ENCODE peak calls at places on chromosomes 4 and X, in nine cellular contexts. One of them, this sample, is unnamed.

GRCh38 chrX:4787971-4788370 is 1074.5 kb upstream of the PRKX start:
- DNase-seq in HEK293T: no peak
- DNase-seq in kidney tubule cell: no peak
- DNase-seq in AG04450: no peak
- DNase-seq in glutamatergic neuron: no peak
- DNase-seq in tibial nerve: no peak
- DNase-seq in NCI-H82: no peak
- DNase-seq in stimulated activated CD4-positive, alpha-beta T cell treated with anti-CD3 and anti-CD28 coated beads, Interleukin-1b, Interleukin-23, amount 100 ng/mL, for 48 hours: no peak
- DNase-seq in GM04504: no peak
- DNase-seq in this sample: no peak

GRCh38 chr4:182776376-182777058 is 140.7 kb downstream of the DCTD start:
- DNase-seq in GM04504: no peak
- DNase-seq in kidney tubule cell: no peak
- DNase-seq in HEK293T: no peak
- DNase-seq in AG04450: peak; percentile 29
- DNase-seq in NCI-H82: no peak
- DNase-seq in stimulated activated CD4-positive, alpha-beta T cell treated with anti-CD3 and anti-CD28 coated beads, Interleukin-1b, Interleukin-23, amount 100 ng/mL, for 48 hours: no peak
- DNase-seq in tibial nerve: no peak
- DNase-seq in glutamatergic neuron: no peak
- DNase-seq in this sample: no peak

GRCh38 chrX:1147641-1148515 is 64.6 kb downstream of the CRLF2 start:
- DNase-seq in GM04504: no peak
- DNase-seq in HEK293T: no peak
- DNase-seq in tibial nerve: no peak
- DNase-seq in AG04450: no peak
- DNase-seq in kidney tubule cell: no peak
- DNase-seq in glutamatergic neuron: no peak
- DNase-seq in NCI-H82: no peak
- DNase-seq in stimulated activated CD4-positive, alpha-beta T cell treated with anti-CD3 and anti-CD28 coated beads, Interleukin-1b, Interleukin-23, amount 100 ng/mL, for 48 hours: no peak
- DNase-seq in this sample: no peak

GRCh38 chr4:42736538-42736937 is 79.6 kb upstream of the ATP8A1 start:
- DNase-seq in AG04450: no peak
- DNase-seq in NCI-H82: no peak
- DNase-seq in stimulated activated CD4-positive, alpha-beta T cell treated with anti-CD3 and anti-CD28 coated beads, Interleukin-1b, Interleukin-23, amount 100 ng/mL, for 48 hours: no peak
- DNase-seq in GM04504: no peak
- DNase-seq in glutamatergic neuron: no peak
- DNase-seq in HEK293T: no peak
- DNase-seq in tibial nerve: no peak
- DNase-seq in kidney tubule cell: no peak
- DNase-seq in this sample: no peak

GRCh38 chr4:138007572-138007971 is 234.6 kb downstream of the SLC7A11 start:
- DNase-seq in glutamatergic neuron: no peak
- DNase-seq in kidney tubule cell: peak; percentile 21
- DNase-seq in AG04450: no peak
- DNase-seq in GM04504: no peak
- DNase-seq in NCI-H82: peak; percentile 2
- DNase-seq in HEK293T: peak; percentile 10
- DNase-seq in stimulated activated CD4-positive, alpha-beta T cell treated with anti-CD3 and anti-CD28 coated beads, Interleukin-1b, Interleukin-23, amount 100 ng/mL, for 48 hours: no peak
- DNase-seq in tibial nerve: no peak
- DNase-seq in this sample: peak; percentile 11

GRCh38 chr4:131207589-131207988 is 1941.5 kb upstream of the PCDH10 start:
- DNase-seq in NCI-H82: no peak
- DNase-seq in stimulated activated CD4-positive, alpha-beta T cell treated with anti-CD3 and anti-CD28 coated beads, Interleukin-1b, Interleukin-23, amount 100 ng/mL, for 48 hours: no peak
- DNase-seq in tibial nerve: no peak
- DNase-seq in kidney tubule cell: no peak
- DNase-seq in glutamatergic neuron: no peak
- DNase-seq in HEK293T: no peak
- DNase-seq in GM04504: no peak
- DNase-seq in AG04450: no peak
- DNase-seq in this sample: no peak

GRCh38 chrX:132071260-132071659 is 48.2 kb downstream of the STK26 start:
- DNase-seq in HEK293T: peak; percentile 30
- DNase-seq in stimulated activated CD4-positive, alpha-beta T cell treated with anti-CD3 and anti-CD28 coated beads, Interleukin-1b, Interleukin-23, amount 100 ng/mL, for 48 hours: no peak
- DNase-seq in kidney tubule cell: peak; percentile 22
- DNase-seq in GM04504: no peak
- DNase-seq in NCI-H82: peak; percentile 6
- DNase-seq in glutamatergic neuron: no peak
- DNase-seq in AG04450: no peak
- DNase-seq in tibial nerve: no peak
- DNase-seq in this sample: peak; percentile 14

GRCh38 chr4:40923326-40924095 is 173.8 kb downstream of the NSUN7 start:
- DNase-seq in glutamatergic neuron: no peak
- DNase-seq in GM04504: no peak
- DNase-seq in tibial nerve: no peak
- DNase-seq in kidney tubule cell: no peak
- DNase-seq in AG04450: no peak
- DNase-seq in HEK293T: no peak
- DNase-seq in NCI-H82: no peak
- DNase-seq in stimulated activated CD4-positive, alpha-beta T cell treated with anti-CD3 and anti-CD28 coated beads, Interleukin-1b, Interleukin-23, amount 100 ng/mL, for 48 hours: no peak
- DNase-seq in this sample: no peak

GRCh38 chr4:150578745-150579470 is 3.0 kb upstream of the MAB21L2 start:
- DNase-seq in kidney tubule cell: peak; percentile 30
- DNase-seq in NCI-H82: no peak
- DNase-seq in GM04504: no peak
- DNase-seq in HEK293T: peak; percentile 31
- DNase-seq in stimulated activated CD4-positive, alpha-beta T cell treated with anti-CD3 and anti-CD28 coated beads, Interleukin-1b, Interleukin-23, amount 100 ng/mL, for 48 hours: no peak
- DNase-seq in tibial nerve: no peak
- DNase-seq in AG04450: no peak
- DNase-seq in glutamatergic neuron: peak; percentile 43
- DNase-seq in this sample: no peak

GRCh38 chr4:64727960-64728359 is 318.7 kb upstream of the TECRL start:
- DNase-seq in kidney tubule cell: no peak
- DNase-seq in glutamatergic neuron: no peak
- DNase-seq in NCI-H82: no peak
- DNase-seq in AG04450: no peak
- DNase-seq in HEK293T: no peak
- DNase-seq in tibial nerve: no peak
- DNase-seq in GM04504: no peak
- DNase-seq in stimulated activated CD4-positive, alpha-beta T cell treated with anti-CD3 and anti-CD28 coated beads, Interleukin-1b, Interleukin-23, amount 100 ng/mL, for 48 hours: no peak
- DNase-seq in this sample: no peak

GRCh38 chrX:57156397-57157049 is 19.3 kb upstream of the SPIN2A start:
- DNase-seq in AG04450: no peak
- DNase-seq in kidney tubule cell: peak; percentile 39
- DNase-seq in glutamatergic neuron: peak; percentile 39
- DNase-seq in HEK293T: peak; percentile 22
- DNase-seq in tibial nerve: no peak
- DNase-seq in stimulated activated CD4-positive, alpha-beta T cell treated with anti-CD3 and anti-CD28 coated beads, Interleukin-1b, Interleukin-23, amount 100 ng/mL, for 48 hours: no peak
- DNase-seq in NCI-H82: peak; percentile 13
- DNase-seq in GM04504: no peak
- DNase-seq in this sample: peak; percentile 23

GRCh38 chr4:142406051-142406549 is 440.0 kb downstream of the INPP4B start:
- DNase-seq in HEK293T: peak; percentile 40
- DNase-seq in stimulated activated CD4-positive, alpha-beta T cell treated with anti-CD3 and anti-CD28 coated beads, Interleukin-1b, Interleukin-23, amount 100 ng/mL, for 48 hours: no peak
- DNase-seq in AG04450: no peak
- DNase-seq in NCI-H82: peak; percentile 2
- DNase-seq in GM04504: no peak
- DNase-seq in glutamatergic neuron: no peak
- DNase-seq in kidney tubule cell: peak; percentile 53
- DNase-seq in tibial nerve: no peak
- DNase-seq in this sample: no peak

GRCh38 chr4:40916880-40917279 is 167.1 kb downstream of the NSUN7 start:
- DNase-seq in stimulated activated CD4-positive, alpha-beta T cell treated with anti-CD3 and anti-CD28 coated beads, Interleukin-1b, Interleukin-23, amount 100 ng/mL, for 48 hours: peak; percentile 62
- DNase-seq in NCI-H82: peak; percentile 51
- DNase-seq in AG04450: no peak
- DNase-seq in kidney tubule cell: peak; percentile 9
- DNase-seq in GM04504: no peak
- DNase-seq in glutamatergic neuron: peak; percentile 28
- DNase-seq in tibial nerve: no peak
- DNase-seq in HEK293T: peak; percentile 55
- DNase-seq in this sample: peak; percentile 60

GRCh38 chr4:145525291-145525740 is 43.7 kb downstream of the SMAD1 start:
- DNase-seq in NCI-H82: no peak
- DNase-seq in HEK293T: no peak
- DNase-seq in kidney tubule cell: no peak
- DNase-seq in GM04504: no peak
- DNase-seq in stimulated activated CD4-positive, alpha-beta T cell treated with anti-CD3 and anti-CD28 coated beads, Interleukin-1b, Interleukin-23, amount 100 ng/mL, for 48 hours: no peak
- DNase-seq in tibial nerve: no peak
- DNase-seq in glutamatergic neuron: no peak
- DNase-seq in AG04450: peak; percentile 47
- DNase-seq in this sample: no peak

GRCh38 chr4:6695660-6696581 is 2.2 kb downstream of the S100P start:
- DNase-seq in tibial nerve: no peak
- DNase-seq in GM04504: no peak
- DNase-seq in glutamatergic neuron: no peak
- DNase-seq in kidney tubule cell: no peak
- DNase-seq in stimulated activated CD4-positive, alpha-beta T cell treated with anti-CD3 and anti-CD28 coated beads, Interleukin-1b, Interleukin-23, amount 100 ng/mL, for 48 hours: peak; percentile 38
- DNase-seq in AG04450: no peak
- DNase-seq in NCI-H82: no peak
- DNase-seq in HEK293T: no peak
- DNase-seq in this sample: no peak

GRCh38 chr4:117455088-117455487 is 369.7 kb upstream of the TRAM1L1 start:
- DNase-seq in glutamatergic neuron: no peak
- DNase-seq in GM04504: no peak
- DNase-seq in NCI-H82: no peak
- DNase-seq in kidney tubule cell: peak; percentile 33
- DNase-seq in HEK293T: no peak
- DNase-seq in AG04450: no peak
- DNase-seq in tibial nerve: no peak
- DNase-seq in stimulated activated CD4-positive, alpha-beta T cell treated with anti-CD3 and anti-CD28 coated beads, Interleukin-1b, Interleukin-23, amount 100 ng/mL, for 48 hours: no peak
- DNase-seq in this sample: no peak

GRCh38 chr4:19580090-19580489 is 671.6 kb upstream of the SLIT2 start:
- DNase-seq in glutamatergic neuron: no peak
- DNase-seq in HEK293T: no peak
- DNase-seq in kidney tubule cell: no peak
- DNase-seq in GM04504: peak; percentile 29
- DNase-seq in AG04450: peak; percentile 11
- DNase-seq in tibial nerve: no peak
- DNase-seq in stimulated activated CD4-positive, alpha-beta T cell treated with anti-CD3 and anti-CD28 coated beads, Interleukin-1b, Interleukin-23, amount 100 ng/mL, for 48 hours: no peak
- DNase-seq in NCI-H82: no peak
- DNase-seq in this sample: no peak

GRCh38 chr4:10084651-10085320 is 31.8 kb downstream of the WDR1 start:
- DNase-seq in HEK293T: no peak
- DNase-seq in GM04504: no peak
- DNase-seq in tibial nerve: no peak
- DNase-seq in glutamatergic neuron: peak; percentile 6
- DNase-seq in AG04450: no peak
- DNase-seq in kidney tubule cell: no peak
- DNase-seq in NCI-H82: no peak
- DNase-seq in stimulated activated CD4-positive, alpha-beta T cell treated with anti-CD3 and anti-CD28 coated beads, Interleukin-1b, Interleukin-23, amount 100 ng/mL, for 48 hours: no peak
- DNase-seq in this sample: no peak

GRCh38 chr4:188660796-188661195 is 521.6 kb downstream of the TRIML1 start:
- DNase-seq in kidney tubule cell: no peak
- DNase-seq in stimulated activated CD4-positive, alpha-beta T cell treated with anti-CD3 and anti-CD28 coated beads, Interleukin-1b, Interleukin-23, amount 100 ng/mL, for 48 hours: no peak
- DNase-seq in AG04450: no peak
- DNase-seq in NCI-H82: no peak
- DNase-seq in tibial nerve: no peak
- DNase-seq in HEK293T: no peak
- DNase-seq in glutamatergic neuron: peak; percentile 32
- DNase-seq in GM04504: no peak
- DNase-seq in this sample: no peak

GRCh38 chr4:82201805-82202636 is 171.8 kb downstream of the HNRNPD start:
- DNase-seq in stimulated activated CD4-positive, alpha-beta T cell treated with anti-CD3 and anti-CD28 coated beads, Interleukin-1b, Interleukin-23, amount 100 ng/mL, for 48 hours: peak; percentile 29
- DNase-seq in glutamatergic neuron: peak; percentile 71
- DNase-seq in NCI-H82: peak; percentile 91
- DNase-seq in AG04450: no peak
- DNase-seq in kidney tubule cell: peak; percentile 52
- DNase-seq in tibial nerve: no peak
- DNase-seq in HEK293T: peak; percentile 29
- DNase-seq in GM04504: peak; percentile 3
- DNase-seq in this sample: peak; percentile 23

GRCh38 chr4:156939151-156939550 is 32.4 kb downstream of the PDGFC start:
- DNase-seq in NCI-H82: no peak
- DNase-seq in GM04504: no peak
- DNase-seq in AG04450: no peak
- DNase-seq in stimulated activated CD4-positive, alpha-beta T cell treated with anti-CD3 and anti-CD28 coated beads, Interleukin-1b, Interleukin-23, amount 100 ng/mL, for 48 hours: no peak
- DNase-seq in kidney tubule cell: no peak
- DNase-seq in HEK293T: no peak
- DNase-seq in tibial nerve: no peak
- DNase-seq in glutamatergic neuron: no peak
- DNase-seq in this sample: no peak

GRCh38 chr4:2800691-2801596 is 8.1 kb downstream of the SH3BP2 start:
- DNase-seq in GM04504: no peak
- DNase-seq in tibial nerve: peak; percentile 58
- DNase-seq in AG04450: no peak
- DNase-seq in HEK293T: no peak
- DNase-seq in stimulated activated CD4-positive, alpha-beta T cell treated with anti-CD3 and anti-CD28 coated beads, Interleukin-1b, Interleukin-23, amount 100 ng/mL, for 48 hours: no peak
- DNase-seq in kidney tubule cell: no peak
- DNase-seq in glutamatergic neuron: peak; percentile 46
- DNase-seq in NCI-H82: no peak
- DNase-seq in this sample: peak; percentile 55

GRCh38 chrX:8760021-8760420 is 28.1 kb upstream of the ANOS1 start:
- DNase-seq in glutamatergic neuron: no peak
- DNase-seq in AG04450: no peak
- DNase-seq in HEK293T: no peak
- DNase-seq in tibial nerve: no peak
- DNase-seq in stimulated activated CD4-positive, alpha-beta T cell treated with anti-CD3 and anti-CD28 coated beads, Interleukin-1b, Interleukin-23, amount 100 ng/mL, for 48 hours: no peak
- DNase-seq in GM04504: no peak
- DNase-seq in kidney tubule cell: peak; percentile 18
- DNase-seq in NCI-H82: no peak
- DNase-seq in this sample: no peak

GRCh38 chrX:106726485-106727437 is at the start of gene RNF128:
- DNase-seq in GM04504: no peak
- DNase-seq in stimulated activated CD4-positive, alpha-beta T cell treated with anti-CD3 and anti-CD28 coated beads, Interleukin-1b, Interleukin-23, amount 100 ng/mL, for 48 hours: peak; percentile 13
- DNase-seq in NCI-H82: peak; percentile 64
- DNase-seq in HEK293T: peak; percentile 75
- DNase-seq in glutamatergic neuron: peak; percentile 64
- DNase-seq in AG04450: no peak
- DNase-seq in kidney tubule cell: peak; percentile 81
- DNase-seq in tibial nerve: no peak
- DNase-seq in this sample: no peak

This sample was measured in K562.